ENCODE peak calls at places on chromosomes 12 and 14, in five cellular contexts. T, P, V, Z and F are unnamed samples.

GRCh38 chr12:120677765-120678473 is 9.0 kb upstream of the MLEC start:
- DNase-seq in T (no peak), P (no peak), V (peak; percentile 53), Z (no peak), F (no peak)

GRCh38 chr12:16229676-16230075 is 47.8 kb downstream of the SLC15A5 start:
- DNase-seq in T (no peak), P (no peak), V (no peak), Z (no peak), F (no peak)

GRCh38 chr12:113340061-113340460 is 5.2 kb upstream of the SLC8B1 start:
- DNase-seq in T (no peak), P (no peak), V (no peak), Z (no peak), F (no peak)

GRCh38 chr12:54306925-54307731 is 6.3 kb upstream of the NFE2 start:
- DNase-seq in T (peak; percentile 65), P (peak; percentile 59), V (peak; percentile 50), Z (no peak), F (no peak)

GRCh38 chr12:127143020-127143419 is 1124.0 kb upstream of the TMEM132C start:
- DNase-seq in T (peak; percentile 56), P (no peak), V (no peak), Z (peak; percentile 90), F (no peak)

GRCh38 chr12:3172124-3173007 is 95.2 kb downstream of the TSPAN9 start:
- DNase-seq in T (peak; percentile 44), P (peak; percentile 81), V (no peak), Z (no peak), F (no peak)

GRCh38 chr12:122835693-122836026 is 403 bp downstream of the HIP1R start:
- DNase-seq in T (peak; percentile 62), P (peak; percentile 83), V (peak; percentile 29), Z (no peak), F (peak; percentile 11)

GRCh38 chr14:44701563-44702263 is 194.6 kb upstream of the FSCB start:
- DNase-seq in T (no peak), P (no peak), V (peak; percentile 72), Z (peak; percentile 3), F (no peak)

GRCh38 chr12:131129839-131130238 is 176.1 kb downstream of the ADGRD1 start:
- DNase-seq in T (no peak), P (peak; percentile 91), V (peak; percentile 69), Z (no peak), F (no peak)

GRCh38 chr12:113647048-113647447 is 175.4 kb upstream of the LHX5 start:
- DNase-seq in T (peak; percentile 51), P (peak; percentile 49), V (no peak), Z (peak; percentile 53), F (no peak)

GRCh38 chr14:70168401-70168800 is 20.4 kb downstream of the SLC8A3 start:
- DNase-seq in T (no peak), P (no peak), V (no peak), Z (no peak), F (no peak)

GRCh38 chr12:76688627-76689026 is 75.3 kb upstream of the ZDHHC17 start:
- DNase-seq in T (peak; percentile 49), P (no peak), V (no peak), Z (no peak), F (no peak)

GRCh38 chr12:122646568-122647220 is 56.5 kb downstream of the HCAR2 start:
- DNase-seq in T (no peak), P (no peak), V (peak; percentile 76), Z (no peak), F (peak; percentile 7)

GRCh38 chr12:65442418-65442817 is 163.9 kb downstream of the MSRB3 start:
- DNase-seq in T (no peak), P (no peak), V (no peak), Z (no peak), F (no peak)

GRCh38 chr12:113863455-113863845 is 102.7 kb downstream of the RBM19 start:
- DNase-seq in T (no peak), P (no peak), V (no peak), Z (no peak), F (no peak)

GRCh38 chr14:78074546-78074945 is 95.6 kb upstream of the NRXN3 start:
- DNase-seq in T (no peak), P (peak; percentile 11), V (no peak), Z (no peak), F (no peak)

GRCh38 chr14:51784466-51784865 is 75.9 kb upstream of the GNG2 start:
- DNase-seq in T (no peak), P (no peak), V (no peak), Z (no peak), F (no peak)

GRCh38 chr12:11762723-11763326 is 113.4 kb downstream of the ETV6 start:
- DNase-seq in T (no peak), P (no peak), V (no peak), Z (no peak), F (no peak)

GRCh38 chr12:16329594-16329993 is 17.9 kb upstream of the MGST1 start:
- DNase-seq in T (no peak), P (no peak), V (peak; percentile 68), Z (no peak), F (no peak)

GRCh38 chr12:15599266-15600037 is 189.7 kb downstream of the EPS8 start:
- DNase-seq in T (no peak), P (no peak), V (peak; percentile 81), Z (no peak), F (no peak)

GRCh38 chr12:27236498-27236897 is 7.6 kb upstream of the STK38L start:
- DNase-seq in T (no peak), P (no peak), V (peak; percentile 58), Z (no peak), F (no peak)

GRCh38 chr12:27229367-27229766 is 14.7 kb upstream of the STK38L start:
- DNase-seq in T (no peak), P (no peak), V (no peak), Z (no peak), F (no peak)

GRCh38 chr12:27237790-27238771 is 6.0 kb upstream of the STK38L start:
- DNase-seq in T (no peak), P (no peak), V (no peak), Z (no peak), F (peak; percentile 38)

DNA sequence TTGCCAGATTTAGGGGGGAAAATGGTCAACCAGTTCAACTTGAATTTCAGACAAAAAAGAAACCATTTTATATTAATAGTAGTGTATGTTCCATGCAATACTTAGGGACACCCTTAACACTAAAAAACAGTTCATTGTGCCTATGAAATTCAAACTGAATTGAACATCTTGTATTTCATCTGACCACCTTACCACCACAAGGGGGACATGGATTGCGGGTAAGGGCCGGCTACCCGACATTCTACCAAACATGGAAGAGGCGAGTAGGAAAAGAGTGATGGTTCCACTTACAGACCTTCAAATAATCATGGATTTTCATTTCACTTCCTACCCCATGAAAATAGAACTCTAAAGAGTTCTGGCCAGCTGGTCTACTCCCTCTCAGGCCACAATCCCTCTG is 10.3 kb upstream of the STK38L start:
- DNase-seq in T (peak; percentile 64), P (no peak), V (no peak), Z (no peak), F (no peak)
- TF ChIP-seq CTCF in T (peak; percentile 58), P (peak; percentile 26), V (peak; percentile 38), Z (peak; percentile 34), F (no peak)

GRCh38 chr14:38716871-38717270 is 386.2 kb downstream of the SEC23A start:
- DNase-seq in T (no peak), P (peak; percentile 2), V (peak; percentile 19), Z (no peak), F (no peak)

GRCh38 chr14:38723954-38724353 is 379.1 kb downstream of the SEC23A start:
- DNase-seq in T (peak; percentile 31), P (no peak), V (no peak), Z (no peak), F (no peak)

GRCh38 chr14:38721822-38722431 is 381.1 kb downstream of the SEC23A start:
- DNase-seq in T (peak; percentile 87), P (peak; percentile 4), V (peak; percentile 81), Z (peak; percentile 67), F (peak; percentile 27)

GRCh38 chr14:38723277-38723676 is 379.8 kb downstream of the SEC23A start:
- DNase-seq in T (no peak), P (peak; percentile 1), V (no peak), Z (no peak), F (no peak)

DNA sequence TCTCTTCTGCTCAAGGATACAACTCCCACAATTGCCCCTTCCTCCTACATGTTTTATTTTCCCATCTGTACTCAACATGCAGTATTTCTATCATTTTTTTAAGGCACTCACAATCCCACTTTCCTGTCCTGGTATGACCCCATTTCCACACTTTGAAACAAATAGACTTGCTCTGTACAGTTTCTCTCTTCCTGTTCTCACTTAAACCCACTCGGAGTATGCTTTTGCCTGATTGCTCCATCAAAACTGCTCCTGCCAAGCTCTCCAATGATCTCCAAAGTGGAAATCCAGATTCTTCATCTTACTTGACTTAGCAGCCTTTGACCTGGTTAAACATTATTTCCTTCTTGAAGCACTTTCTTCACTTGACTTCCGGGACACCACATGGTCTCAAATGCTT is 384.5 kb downstream of the SEC23A start:
- DNase-seq in T (no peak), P (no peak), V (no peak), Z (no peak), F (no peak)
- TF ChIP-seq EZH2phosphoT487 in T (no peak), P (no peak), V (no peak), Z (no peak), F (no peak)

GRCh38 chr12:117596968-117597367 is 235.5 kb upstream of the NOS1 start:
- DNase-seq in T (no peak), P (no peak), V (peak; percentile 91), Z (no peak), F (no peak)
- H3K27me3 ChIP-seq in T (no peaks in the 10 kb centered on the region), P (no peaks in the 10 kb centered on the region), V (no peaks in the 10 kb centered on the region), Z (no peaks in the 10 kb centered on the region), F (no peaks in the 10 kb centered on the region)

GRCh38 chr12:32895688-32896437 is 714 bp downstream of the PKP2 start:
- DNase-seq in T (peak; percentile 60), P (no peak), V (peak; percentile 20), Z (peak; percentile 49), F (peak; percentile 74)
- TF ChIP-seq CTCF in T (peak; percentile 33), P (no peak), V (peak; percentile 34), Z (peak; percentile 40), F (peak; percentile 47)